ENCODE peak calls at places on chromosomes 5 and 9, in four cellular contexts. G, U, T and X are unnamed samples.

GRCh38 chr9:114551750-114552685 is 35.6 kb upstream of the ATP6V1G1 start:
- DNase-seq in G (no peak), U (peak; percentile 69), T (peak; percentile 71), X (peak; percentile 77)

GRCh38 chr5:55344392-55344992 is 36.7 kb downstream of the MTREX start:
- DNase-seq in G (no peak), U (peak; percentile 52), T (peak; percentile 43), X (peak; percentile 34)

GRCh38 chr5:64210866-64211265 is 45.2 kb downstream of the RNF180 start:
- DNase-seq in G (no peak), U (no peak), T (no peak), X (no peak)

GRCh38 chr5:74462356-74462755 is 178.2 kb downstream of the ENC1 start:
- DNase-seq in G (no peak), U (no peak), T (no peak), X (no peak)

GRCh38 chr5:146072595-146072994 is 32.8 kb downstream of the PLAC8L1 start:
- DNase-seq in G (no peak), U (no peak), T (no peak), X (no peak)

GRCh38 chr9:115192835-115193234 is 74.9 kb upstream of the TNC start:
- DNase-seq in G (no peak), U (no peak), T (no peak), X (no peak)

GRCh38 chr5:150618188-150618587 is 22.3 kb upstream of the SYNPO start:
- DNase-seq in G (no peak), U (no peak), T (no peak), X (no peak)

GRCh38 chr9:109934499-109935214 is 154.7 kb downstream of the PALM2AKAP2 start:
- DNase-seq in G (no peak), U (no peak), T (no peak), X (no peak)

GRCh38 chr5:173016621-173017046 is 33.1 kb downstream of the ATP6V0E1 start:
- DNase-seq in G (no peak), U (peak; percentile 84), T (no peak), X (no peak)

GRCh38 chr5:168076561-168076991 is 214.9 kb upstream of the WWC1 start:
- DNase-seq in G (no peak), U (peak; percentile 16), T (no peak), X (peak; percentile 34)

GRCh38 chr9:114181583-114182409 is 26.5 kb downstream of the COL27A1 start:
- DNase-seq in G (no peak), U (no peak), T (no peak), X (no peak)

GRCh38 chr9:86036555-86036954 is 62.8 kb downstream of the GOLM1 start:
- DNase-seq in G (no peak), U (no peak), T (no peak), X (no peak)

GRCh38 chr9:32502459-32502858 is 23.5 kb downstream of the RIGI start:
- DNase-seq in G (no peak), U (no peak), T (no peak), X (no peak)

GRCh38 chr5:15168397-15168796 is 296.8 kb upstream of the ANKH start:
- DNase-seq in G (no peak), U (no peak), T (no peak), X (no peak)

GRCh38 chr5:179918742-179919486 is 11.2 kb upstream of the TBC1D9B start:
- DNase-seq in G (no peak), U (no peak), T (no peak), X (no peak)

GRCh38 chr9:109182940-109183798 is 16.1 kb upstream of the FRRS1L start:
- DNase-seq in G (no peak), U (peak; percentile 81), T (peak; percentile 47), X (peak; percentile 62)

GRCh38 chr9:132192728-132193127 is 30.9 kb downstream of the NTNG2 start:
- DNase-seq in G (no peak), U (no peak), T (no peak), X (no peak)

GRCh38 chr9:34048730-34049629 is at the start of gene UBAP2:
- DNase-seq in G (peak; percentile 95), U (peak; percentile 96), T (peak; percentile 85), X (peak; percentile 91)

GRCh38 chr5:135066781-135067430 is 32.9 kb upstream of the PITX1 start:
- DNase-seq in G (no peak), U (no peak), T (no peak), X (no peak)

GRCh38 chr9:115593587-115594091 is 475.7 kb upstream of the TNC start:
- DNase-seq in G (no peak), U (peak; percentile 4), T (peak; percentile 38), X (peak; percentile 32)

GRCh38 chr9:69044226-69045219 is 9.0 kb downstream of the FXN start:
- DNase-seq in G (no peak), U (no peak), T (peak; percentile 22), X (no peak)

GRCh38 chr5:26024774-26025173 is 1013.6 kb downstream of the CDH9 start:
- DNase-seq in G (no peak), U (peak; percentile 5), T (no peak), X (no peak)

GRCh38 chr5:74167930-74168315 is 472.6 kb downstream of the ENC1 start:
- DNase-seq in G (no peak), U (no peak), T (no peak), X (no peak)

GRCh38 chr5:16983022-16983639 is 47.0 kb upstream of the MYO10 start:
- DNase-seq in G (no peak), U (peak; percentile 68), T (no peak), X (no peak)
- TF ChIP-seq TARDBP in G (no peak), U (no peak), T (no peak), X (no peak)

GRCh38 chr9:135135927-135136311 is 48.5 kb downstream of the OLFM1 start:
- DNase-seq in G (no peak), U (no peak), T (no peak), X (no peak)
- TF ChIP-seq BHLHE40 in G (no peak), U (no peak), T (no peak), X (no peak)

DNA sequence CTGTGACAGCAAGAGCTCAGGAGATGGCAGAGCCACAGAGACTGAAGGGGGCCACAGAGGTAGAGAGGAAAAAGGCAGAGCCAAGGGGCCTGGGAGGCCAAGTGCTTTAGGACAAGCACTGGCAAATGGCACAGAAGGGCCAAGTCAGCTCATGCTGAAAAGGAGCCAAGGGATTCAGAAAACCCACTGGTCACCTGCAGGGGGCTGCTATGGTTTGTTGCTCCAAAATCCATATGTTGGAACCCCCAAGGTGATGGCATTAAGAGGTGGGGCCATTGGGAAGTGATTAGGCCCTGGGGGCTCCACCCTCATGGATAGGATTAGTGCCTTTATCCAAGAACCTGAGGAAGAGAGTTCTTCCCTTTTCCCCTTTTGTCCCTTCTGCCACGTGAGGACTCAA is 165.4 kb downstream of the ARSB start:
- DNase-seq in G (no peak), U (no peak), T (no peak), X (no peak)
- TF ChIP-seq FOXM1 in G (no peak), U (no peak), T (no peak), X (no peak)

GRCh38 chr5:175520321-175520720 is 42.0 kb downstream of the SFXN1 start:
- DNase-seq in G (no peak), U (no peak), T (no peak), X (no peak)
- TF ChIP-seq TARDBP in G (no peak), U (no peak), T (no peak), X (no peak)

DNA sequence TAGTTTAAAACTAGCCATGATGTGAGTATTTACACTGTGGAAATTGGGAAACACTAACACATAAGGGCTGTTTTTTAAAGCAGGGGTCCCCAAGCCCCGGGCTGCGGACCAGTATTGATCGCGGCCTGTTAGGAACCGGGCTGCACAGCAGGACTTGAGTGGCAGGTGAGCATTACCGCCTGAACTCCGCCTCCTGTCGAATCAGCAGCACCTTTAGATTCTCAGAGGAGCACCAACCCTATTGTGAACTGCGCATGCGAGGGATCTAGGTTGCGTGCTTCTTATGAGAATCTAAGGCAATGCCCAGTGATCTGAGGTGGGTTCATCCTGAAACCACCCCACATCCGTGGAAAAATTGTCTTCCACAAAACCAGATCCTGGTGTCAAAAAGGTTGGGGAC is 127.8 kb downstream of the PCSK5 start:
- DNase-seq in G (no peak), U (no peak), T (no peak), X (no peak)
- TF ChIP-seq BHLHE40 in G (no peak), U (no peak), T (no peak), X (no peak)

GRCh38 chr9:100718717-100719116 is 140.8 kb downstream of the CAVIN4 start:
- DNase-seq in G (no peak), U (no peak), T (no peak), X (no peak)

GRCh38 chr9:100715100-100715379 is 137.2 kb downstream of the CAVIN4 start:
- DNase-seq in G (no peak), U (no peak), T (no peak), X (no peak)

DNA sequence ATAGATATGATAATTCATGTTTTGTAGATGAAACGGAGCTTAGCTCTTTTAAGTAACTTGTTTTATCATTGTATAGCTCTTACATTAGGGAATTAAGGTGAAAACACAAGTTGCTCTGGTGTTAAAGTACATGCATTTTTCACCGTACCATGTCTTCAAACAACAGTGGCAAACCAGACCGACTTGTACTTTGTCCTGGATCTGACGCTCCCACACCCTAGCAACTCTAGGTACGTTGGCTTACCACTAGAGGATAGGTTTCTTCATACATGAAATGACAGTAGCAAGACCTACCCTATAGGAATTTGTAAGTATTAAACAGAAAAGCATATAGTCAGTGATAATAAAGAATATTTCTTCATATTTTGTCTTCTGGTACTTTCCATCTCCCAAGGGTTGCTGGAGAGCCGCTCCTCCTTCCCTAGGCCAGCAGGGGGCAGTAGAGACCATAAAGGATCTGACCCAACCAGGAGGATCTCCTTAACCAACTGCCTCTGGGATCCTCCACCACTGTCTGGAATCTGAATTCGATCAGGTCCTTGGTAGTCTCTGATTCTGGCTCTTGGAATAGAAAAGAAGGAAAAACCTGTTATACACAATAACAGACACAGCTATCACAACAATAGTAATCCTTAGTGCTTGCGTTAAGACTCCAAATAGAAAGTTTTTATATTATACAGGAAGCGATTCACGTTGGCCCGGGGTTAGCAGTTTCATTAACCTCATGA is 136.7 kb downstream of the CAVIN4 start:
- DNase-seq in G (no peak), U (peak; percentile 48), T (peak; percentile 81), X (peak; percentile 75)
- TF ChIP-seq FOXM1 in G (no peak), U (no peak), T (no peak), X (no peak)